ENCODE peak calls at places on chromosome 20, in ten cellular contexts. U is naive thymus-derived CD4-positive, alpha-beta T cell; Y is CD4-positive, alpha-beta T cell; A is left lung; N is activated CD8-positive, alpha-beta T cell treated with anti-CD3 and anti-CD28 coated beads, Interleukin-2, amount 10 ng/mL, durations not matched to agents 7 days and 5 days; F is activated T-cell treated with anti-CD3 and anti-CD28 coated beads, Interleukin-2, amount 50 U/mL, for 72 hours; P is left cardiac atrium; B is stimulated activated naive CD8-positive, alpha-beta T cell treated with anti-CD3 and anti-CD28 coated beads, Interleukin-15, amount 100 ng/mL, for 72 hours; V is GM23338; T is CD4-positive, CD25-positive, alpha-beta regulatory T cell. L is an unnamed sample.

GRCh38 chr20:5550738-5551529 is 199.3 kb upstream of the SHLD1 start:
- ATAC-seq in U (peak; percentile 50), Y (peak; percentile 76), A (no peak), N (peak; percentile 42), F (no peak), P (peak; percentile 61), B (no peak), V (no peak), T (peak; percentile 52), L (no peak)

GRCh38 chr20:46283426-46283825 is 24.9 kb downstream of the CDH22 start:
- ATAC-seq in U (no peak), Y (no peak), A (no peak), N (no peak), F (no peak), P (peak; percentile 29), B (no peak), V (no peak), T (no peak), L (no peak)

GRCh38 chr20:62393830-62394229 is 6.9 kb downstream of the RPS21 start:
- ATAC-seq in U (no peak), Y (no peak), A (no peak), N (no peak), F (no peak), P (no peak), B (no peak), V (no peak), T (no peak), L (no peak)

GRCh38 chr20:62804021-62804631 is 509 bp upstream of the OGFR start:
- ATAC-seq in U (peak; percentile 24), Y (peak; percentile 45), A (no peak), N (peak; percentile 46), F (no peak), P (no peak), B (peak; percentile 27), V (peak; percentile 2), T (no peak), L (peak; percentile 11)

GRCh38 chr20:2695206-2695983 is 2.8 kb downstream of the EBF4 start:
- ATAC-seq in U (no peak), Y (no peak), A (no peak), N (no peak), F (no peak), P (no peak), B (no peak), V (no peak), T (no peak), L (no peak)

GRCh38 chr20:14956026-14956425 is 618.6 kb upstream of the FLRT3 start:
- ATAC-seq in U (no peak), Y (no peak), A (no peak), N (no peak), F (no peak), P (no peak), B (no peak), V (no peak), T (no peak), L (no peak)

GRCh38 chr20:31705598-31706597 is 16.8 kb downstream of the BCL2L1 start:
- ATAC-seq in U (no peak), Y (no peak), A (peak; percentile 37), N (no peak), F (peak; percentile 22), P (no peak), B (peak; percentile 23), V (no peak), T (no peak), L (peak; percentile 24)

GRCh38 chr20:62739581-62740285 is 31.1 kb downstream of the NTSR1 start:
- ATAC-seq in U (peak; percentile 36), Y (peak; percentile 13), A (peak; percentile 37), N (peak; percentile 29), F (peak; percentile 31), P (peak; percentile 47), B (peak; percentile 59), V (no peak), T (peak; percentile 38), L (peak; percentile 50)

GRCh38 chr20:60046011-60046413 is 87.8 kb downstream of the CDH26 start:
- ATAC-seq in U (peak; percentile 61), Y (no peak), A (peak; percentile 48), N (no peak), F (no peak), P (peak; percentile 54), B (no peak), V (no peak), T (no peak), L (no peak)

GRCh38 chr20:23453944-23454543 is 1.4 kb upstream of the CST11 start:
- ATAC-seq in U (no peak), Y (no peak), A (no peak), N (no peak), F (no peak), P (no peak), B (no peak), V (no peak), T (no peak), L (no peak)

GRCh38 chr20:24773168-24773567 is 175.9 kb upstream of the CST7 start:
- ATAC-seq in U (no peak), Y (no peak), A (peak; percentile 10), N (no peak), F (no peak), P (peak; percentile 37), B (no peak), V (no peak), T (no peak), L (no peak)

GRCh38 chr20:17179840-17180239 is 47.0 kb upstream of the PCSK2 start:
- ATAC-seq in U (no peak), Y (no peak), A (no peak), N (no peak), F (no peak), P (no peak), B (no peak), V (no peak), T (no peak), L (no peak)

GRCh38 chr20:58017237-58017969 is 211.1 kb downstream of the ANKRD60 start:
- ATAC-seq in U (no peak), Y (no peak), A (no peak), N (no peak), F (no peak), P (peak; percentile 57), B (no peak), V (no peak), T (no peak), L (no peak)

L was measured in activated T-helper 17 cell treated with anti-CD3 and anti-CD28 coated beads, Interleukin-2, amount 50 U/mL, for 72 hours.